ENCODE peak calls at places on chromosomes 7 and 10, in nine cellular contexts. C is OCI-M1; W is kidney tubule cell; T is CD8-positive, alpha-beta T cell; J is endothelial cell; V is cardiac septum; H is LoVo; A is NCI-H1436; Y is adrenal gland. Q is an unnamed sample.

GRCh38 chr7:133560900-133561299 is 308.0 kb downstream of the EXOC4 start:
- DNase-seq in C (no peak), W (no peak), T (no peak), J (no peak), V (no peak), H (no peak), A (no peak), Y (no peak), Q (no peak)

GRCh38 chr10:112838784-112839481 is 111.1 kb upstream of the TCF7L2 start:
- DNase-seq in C (no peak), W (no peak), T (no peak), J (no peak), V (no peak), H (no peak), A (no peak), Y (no peak), Q (no peak)

GRCh38 chr10:43227911-43228782 is 38.7 kb downstream of the RASGEF1A start:
- DNase-seq in C (no peak), W (no peak), T (no peak), J (peak; percentile 2), V (peak; percentile 59), H (no peak), A (no peak), Y (peak; percentile 8), Q (no peak)

GRCh38 chr10:26361351-26361750 is 76.8 kb upstream of the APBB1IP start:
- DNase-seq in C (no peak), W (no peak), T (no peak), J (no peak), V (no peak), H (peak; percentile 30), A (no peak), Y (no peak), Q (no peak)

GRCh38 chr10:32338262-32338661 is 8.7 kb downstream of the EPC1 start:
- DNase-seq in C (no peak), W (no peak), T (no peak), J (no peak), V (no peak), H (no peak), A (no peak), Y (no peak), Q (no peak)

GRCh38 chr10:44334621-44335184 is 50.2 kb downstream of the CXCL12 start:
- DNase-seq in C (no peak), W (peak; percentile 12), T (no peak), J (no peak), V (no peak), H (no peak), A (no peak), Y (no peak), Q (no peak)

GRCh38 chr10:117762819-117763172 is 220.2 kb downstream of the EMX2 start:
- DNase-seq in C (peak; percentile 71), W (peak; percentile 70), T (no peak), J (no peak), V (no peak), H (peak; percentile 17), A (peak; percentile 24), Y (no peak), Q (no peak)

GRCh38 chr10:102410427-102411073 is 8.0 kb downstream of the PSD start:
- DNase-seq in C (no peak), W (no peak), T (peak; percentile 57), J (no peak), V (no peak), H (no peak), A (no peak), Y (no peak), Q (peak; percentile 14)

GRCh38 chr10:95356-96115 is 39.7 kb upstream of the ZMYND11 start:
- DNase-seq in C (no peak), W (no peak), T (no peak), J (no peak), V (no peak), H (no peak), A (no peak), Y (no peak), Q (no peak)

GRCh38 chr10:101923212-101923611 is 79.6 kb upstream of the KCNIP2 start:
- DNase-seq in C (no peak), W (no peak), T (no peak), J (no peak), V (no peak), H (no peak), A (no peak), Y (no peak), Q (no peak)

GRCh38 chr10:48478469-48478868 is 126.4 kb downstream of the ARHGAP22 start:
- DNase-seq in C (no peak), W (no peak), T (no peak), J (no peak), V (no peak), H (no peak), A (no peak), Y (no peak), Q (no peak)

GRCh38 chr10:31700222-31700621 is 228.4 kb downstream of the ARHGAP12 start:
- DNase-seq in C (no peak), W (no peak), T (no peak), J (peak; percentile 40), V (no peak), H (no peak), A (no peak), Y (no peak), Q (no peak)